ENCODE peak calls at places on chromosome 20, in seven cellular contexts. B, I, V, S, X, H and R are unnamed samples.

GRCh38 chr20:19815553-19815991 is 57.5 kb downstream of the RIN2 start:
- DNase-seq in H (no peak), I (no peak), S (no peak), X (peak), B (no peak), V (peak), R (no peak)

GRCh38 chr20:49956689-49957443 is 20.7 kb downstream of the RNF114 start:
- DNase-seq in H (no peak), I (no peak), X (no peak), B (no peak), S (peak), V (no peak), R (no peak)

GRCh38 chr20:42492998-42493397 is 696.7 kb downstream of the PTPRT start:
- DNase-seq in X (no peak), I (no peak), S (no peak), H (no peak), V (no peak), B (no peak), R (no peak)

GRCh38 chr20:23139524-23139923 is 53.4 kb upstream of the CD93 start:
- DNase-seq in S (no peak), H (no peak), I (peak), X (no peak), V (peak), B (peak), R (no peak)

GRCh38 chr20:35629432-35630145 is 14.0 kb downstream of the SPAG4 start:
- DNase-seq in B (no peak), I (no peak), S (peak), H (no peak), X (no peak), V (no peak), R (no peak)

GRCh38 chr20:10339609-10340008 is 94.4 kb downstream of the MKKS start:
- DNase-seq in H (no peak), S (no peak), V (no peak), B (no peak), I (no peak), X (no peak), R (no peak)

GRCh38 chr20:15065794-15066193 is 728.4 kb upstream of the FLRT3 start:
- DNase-seq in H (no peak), I (no peak), B (no peak), X (no peak), V (no peak), S (peak), R (no peak)

GRCh38 chr20:36784900-36785299 is 11.3 kb upstream of the DSN1 start:
- DNase-seq in X (no peak), V (no peak), I (no peak), H (no peak), S (no peak), B (no peak), R (no peak)

GRCh38 chr20:53208110-53208908 is 236.2 kb downstream of the TSHZ2 start:
- DNase-seq in B (no peak), S (no peak), H (no peak), I (no peak), V (peak), X (no peak), R (no peak)

GRCh38 chr20:36114707-36115106 is 39.8 kb upstream of the EPB41L1 start:
- DNase-seq in V (no peak), X (no peak), B (no peak), I (no peak), S (no peak), H (no peak), R (no peak)

GRCh38 chr20:3739054-3739925 is 6.8 kb downstream of the HSPA12B start:
- DNase-seq in I (no peak), V (no peak), S (no peak), B (no peak), H (no peak), X (no peak), R (no peak)

GRCh38 chr20:36493013-36493800 is 48.1 kb upstream of the MYL9 start:
- DNase-seq in I (no peak), V (no peak), H (no peak), B (no peak), S (no peak), X (peak), R (no peak)

GRCh38 chr20:64116541-64117423 is 9.4 kb upstream of the NPBWR2 start:
- DNase-seq in I (no peak), H (peak), V (no peak), B (no peak), X (no peak), S (peak), R (peak)

GRCh38 chr20:1897486-1897885 is 2.3 kb downstream of the SIRPA start:
- DNase-seq in B (no peak), H (no peak), X (no peak), I (no peak), S (no peak), V (peak), R (no peak)